ENCODE peak calls at places on chromosome 19, in ten cellular contexts. N, E, J, K, A, B, F, U, V and Y are unnamed samples. For H3K4me1, the result is how much of the 10 kb centered on the place peaks cover.

GRCh38 chr19:44476559-44477408 is 23.5 kb downstream of the ZNF180 start:
- DNase-seq in A (peak), V (peak), J (peak), U (peak), B (peak), E (no peak), F (no peak), K (no peak), N (peak), Y (peak)

GRCh38 chr19:50880241-50880640 is 7.0 kb downstream of the KLK2 start:
- DNase-seq in V (no peak), F (no peak), U (no peak), K (no peak), A (no peak), E (no peak), B (no peak), J (no peak), N (no peak), Y (no peak)

GRCh38 chr19:43152217-43152616 is 34.1 kb downstream of the PSG5 start:
- DNase-seq in U (no peak), E (no peak), N (no peak), A (no peak), B (peak), F (no peak), K (no peak), J (peak), V (no peak), Y (no peak)

GRCh38 chr19:13005861-13006370 is 10.6 kb downstream of the NFIX start:
- DNase-seq in V (no peak), B (no peak), J (no peak), F (no peak), N (no peak), U (no peak), A (no peak), K (no peak), E (no peak), Y (no peak)

GRCh38 chr19:48997972-48998371 is 4.3 kb downstream of the RUVBL2 start:
- DNase-seq in F (peak), N (peak), J (peak), U (no peak), V (peak), E (peak), B (peak), A (peak), K (peak), Y (peak)

GRCh38 chr19:11736696-11737095 is 2.0 kb downstream of the ZNF823 start:
- DNase-seq in E (peak), A (peak), B (peak), K (no peak), N (no peak), J (peak), U (peak), V (peak), F (no peak), Y (peak)

GRCh38 chr19:13150919-13151604 is 851 bp downstream of the IER2 start:
- DNase-seq in A (no peak), U (no peak), N (peak), E (peak), B (no peak), F (peak), K (no peak), V (peak), J (no peak), Y (peak)

GRCh38 chr19:3510727-3511126 is 4.6 kb downstream of the FZR1 start:
- DNase-seq in J (no peak), B (no peak), K (no peak), A (no peak), E (no peak), U (no peak), F (no peak), N (no peak), V (no peak), Y (no peak)

GRCh38 chr19:33804021-33804799 is 7.5 kb downstream of the KCTD15 start:
- DNase-seq in J (peak), K (no peak), B (peak), E (no peak), N (no peak), U (peak), V (no peak), F (no peak), A (peak), Y (no peak)

GRCh38 chr19:48656840-48657474 is 11.0 kb upstream of the CA11 start:
- DNase-seq in N (no peak), B (peak), A (no peak), K (no peak), U (peak), E (no peak), V (no peak), F (no peak), J (peak), Y (no peak)

GRCh38 chr19:49877020-49877878 is at the start of the genes AKT1S1 and TBC1D17:
- DNase-seq in E (peak), A (peak), V (peak), N (peak), J (peak), B (peak), F (peak), U (peak), K (peak), Y (peak)

GRCh38 chr19:3519126-3519525 is 13.0 kb downstream of the FZR1 start:
- DNase-seq in J (no peak), E (no peak), B (no peak), U (no peak), N (no peak), V (no peak), K (no peak), A (no peak), F (no peak), Y (no peak)

GRCh38 chr19:3366104-3366760 is at the start of gene NFIC:
- DNase-seq in F (no peak), V (no peak), U (peak), A (peak), K (no peak), E (peak), J (peak), B (peak), N (peak), Y (no peak)

GRCh38 chr19:53927745-53928144 is 18.7 kb downstream of the CACNG7 start:
- DNase-seq in A (peak), F (peak), V (peak), N (peak), E (peak), U (peak), B (peak), K (peak), J (peak), Y (peak)

GRCh38 chr19:41785653-41786052 is 10.7 kb upstream of the CEACAM3 start:
- DNase-seq in V (peak), J (peak), A (peak), E (peak), B (peak), F (peak), N (peak), K (peak), U (peak), Y (peak)

GRCh38 chr19:47072323-47072722 is 23.9 kb upstream of the TMEM160 start:
- DNase-seq in E (no peak), A (no peak), U (no peak), V (no peak), B (no peak), N (no peak), F (no peak), J (no peak), K (no peak), Y (no peak)

GRCh38 chr19:14997981-14998380 is 18.3 kb upstream of the SLC1A6 start:
- DNase-seq in A (no peak), J (no peak), U (no peak), V (no peak), N (no peak), K (no peak), B (no peak), F (no peak), E (no peak), Y (no peak)

GRCh38 chr19:48511800-48512503 is at the start of gene LMTK3:
- DNase-seq in J (peak), K (no peak), E (peak), V (peak), N (peak), U (no peak), F (no peak), B (peak), A (no peak), Y (peak)

GRCh38 chr19:42360787-42361544 is 29.1 kb downstream of the CNFN start:
- DNase-seq in E (no peak), U (no peak), A (no peak), J (no peak), V (no peak), F (peak), N (peak), K (no peak), B (peak), Y (peak)

GRCh38 chr19:4338441-4339350 is at the start of gene STAP2:
- DNase-seq in B (no peak), K (peak), A (peak), N (peak), U (peak), V (no peak), F (no peak), E (peak), J (no peak), Y (no peak)

GRCh38 chr19:5644051-5644450 is 21.2 kb downstream of the SAFB start:
- DNase-seq in B (peak), A (no peak), F (no peak), N (no peak), U (no peak), V (no peak), E (no peak), K (no peak), J (peak), Y (no peak)

GRCh38 chr19:47005164-47005641 is 14.4 kb upstream of the NPAS1 start:
- DNase-seq in N (no peak), K (no peak), V (no peak), U (no peak), E (no peak), F (no peak), B (no peak), A (no peak), J (no peak), Y (no peak)

GRCh38 chr19:46901701-46902401 is 41.1 kb downstream of the ARHGAP35 start:
- DNase-seq in K (no peak), E (no peak), F (no peak), J (peak), U (peak), N (no peak), B (peak), V (no peak), A (no peak), Y (no peak)

GRCh38 chr19:49895566-49896297 is 955 bp downstream of the IL4I1 start:
- DNase-seq in J (no peak), F (no peak), U (no peak), K (no peak), B (no peak), A (no peak), V (no peak), N (no peak), E (no peak), Y (no peak)

GRCh38 chr19:30090476-30090875 is 148.4 kb downstream of the URI1 start:
- DNase-seq in N (no peak), U (no peak), J (no peak), V (no peak), E (no peak), F (no peak), B (no peak), K (no peak), A (no peak), Y (no peak)

GRCh38 chr19:18000480-18000980 is 7.4 kb upstream of the ARRDC2 start:
- DNase-seq in F (no peak), E (no peak), B (no peak), J (no peak), U (no peak), V (no peak), N (peak), K (no peak), A (no peak), Y (no peak)

GRCh38 chr19:51497666-51498065 is 3.9 kb downstream of the SIGLEC12 start:
- DNase-seq in U (no peak), N (no peak), V (no peak), J (no peak), B (no peak), K (no peak), A (no peak), F (no peak), E (no peak), Y (no peak)

GRCh38 chr19:46495789-46496099 is at the start of gene PNMA8B:
- DNase-seq in J (peak), F (peak), U (peak), K (peak), N (peak), A (no peak), E (no peak), V (no peak), B (peak), Y (peak)

GRCh38 chr19:45542234-45542668 is 35.0 kb downstream of the VASP start:
- DNase-seq in U (peak), B (no peak), K (no peak), J (no peak), A (no peak), V (no peak), N (no peak), E (no peak), F (no peak), Y (no peak)

DNA sequence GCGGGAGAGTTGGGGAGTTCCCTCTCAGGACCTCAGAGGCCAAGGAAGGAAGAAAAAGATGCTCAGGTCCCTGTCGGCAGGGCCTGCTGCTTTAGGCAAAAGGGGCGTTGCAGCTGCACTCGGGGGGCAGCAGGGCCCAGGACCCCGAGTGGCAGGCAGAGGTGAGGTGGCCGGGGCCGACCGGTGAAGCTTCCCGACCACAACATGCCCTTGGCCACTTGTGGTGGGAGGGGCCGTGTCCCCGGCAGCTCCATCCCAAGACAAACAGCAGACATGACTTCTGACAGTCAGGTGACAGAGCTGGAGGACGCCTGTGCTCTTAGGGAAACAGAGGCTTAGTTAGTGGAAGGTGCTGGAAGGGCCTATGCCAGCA is 24.5 kb downstream of the BTBD2 start:
- DNase-seq in F (no peak), U (no peak), V (no peak), J (no peak), B (no peak), K (no peak), N (no peak), E (no peak), A (no peak), Y (no peak)
- H2AFZ ChIP-seq in F (no peak), U (no peak), V (no peak), J (no peak), B (no peak), K (no peak), N (no peak), E (no peak), A (no peak), Y (no peak)

DNA sequence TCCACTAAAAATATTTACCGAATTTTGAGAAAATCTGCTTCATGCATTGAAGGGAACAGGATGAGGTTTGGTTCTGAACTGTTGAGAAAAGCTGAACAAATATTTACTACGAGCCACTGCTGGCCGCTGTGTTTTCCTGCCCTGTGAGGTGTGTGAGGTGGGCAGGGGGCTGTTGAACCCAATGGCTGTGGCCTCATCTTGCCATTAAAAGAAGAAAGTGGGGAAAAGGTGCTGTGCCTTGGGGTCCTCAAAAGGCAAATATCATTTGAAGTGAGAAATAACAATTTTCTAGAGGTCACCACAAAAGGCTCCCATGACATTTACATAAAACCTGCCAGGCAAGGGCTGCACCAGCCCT is 44.7 kb downstream of the KLF2 start:
- DNase-seq in E (no peak), J (no peak), B (no peak), U (no peak), K (no peak), F (no peak), N (no peak), A (no peak), V (no peak), Y (no peak)
- H3K4me2 ChIP-seq in E (peak), J (no peak), B (no peak), U (no peak), K (no peak), F (no peak), N (no peak), A (no peak), V (no peak), Y (no peak)

GRCh38 chr19:10292206-10292788 is 2.5 kb downstream of the ICAM5 start:
- DNase-seq in A (peak), B (no peak), K (peak), U (peak), E (no peak), J (peak), V (peak), N (peak), F (peak), Y (peak)

GRCh38 chr19:10292789-10293636 is 3.3 kb downstream of the ICAM5 start:
- DNase-seq in V (no peak), B (no peak), E (no peak), A (no peak), U (no peak), J (no peak), K (no peak), N (peak), F (no peak), Y (no peak)

GRCh38 chr19:10290439-10290875 is 705 bp downstream of the ICAM5 start:
- DNase-seq in E (no peak), B (no peak), K (no peak), U (no peak), V (no peak), N (peak), A (no peak), J (peak), F (no peak), Y (no peak)

GRCh38 chr19:10290876-10291553 is 1.3 kb downstream of the ICAM5 start:
- DNase-seq in J (peak), E (no peak), K (peak), F (no peak), V (no peak), A (peak), B (no peak), U (peak), N (peak), Y (peak)

GRCh38 chr19:10291554-10292205 is 1.9 kb downstream of the ICAM5 start:
- DNase-seq in F (no peak), U (peak), V (no peak), J (peak), A (no peak), K (no peak), B (no peak), N (no peak), E (no peak), Y (peak)
- H3K4me1 ChIP-seq in F (under half), U (under half), V (under half), J (under half), A (under half), K (under half), B (under half), N (under half), E (under half), Y (half or more)

DNA sequence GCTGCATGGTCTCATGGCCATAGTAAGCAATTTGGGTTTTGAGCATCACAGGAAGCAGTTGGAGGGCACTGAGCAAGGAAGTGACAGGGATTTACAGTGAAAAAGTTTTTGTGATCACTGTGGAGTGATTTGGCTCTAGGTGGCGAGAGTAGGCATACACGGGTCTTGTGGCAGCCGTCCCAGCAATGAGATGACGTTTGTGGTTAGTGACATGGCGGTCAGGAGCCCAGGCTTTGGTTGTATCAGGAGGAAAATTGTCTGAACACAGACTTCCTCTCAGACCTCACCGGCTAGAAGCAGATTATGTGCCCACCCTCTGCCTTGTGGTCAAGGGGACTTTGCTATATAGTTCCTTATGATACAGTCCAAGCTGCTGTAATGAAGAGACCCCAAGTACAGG is 3.3 kb downstream of the ZNF444 start:
- DNase-seq in V (no peak), N (no peak), K (no peak), U (no peak), A (no peak), B (peak), E (no peak), F (no peak), J (no peak), Y (no peak)
- H2AFZ ChIP-seq in V (no peak), N (no peak), K (no peak), U (no peak), A (no peak), B (no peak), E (no peak), F (no peak), J (no peak), Y (no peak)

GRCh38 chr19:21141787-21142464 is at the start of gene ZNF431:
- DNase-seq in U (peak), V (peak), F (peak), J (peak), E (peak), N (peak), A (peak), K (peak), B (peak), Y (peak)
- H3K4me2 ChIP-seq in U (peak), V (peak), F (peak), J (peak), E (peak), N (peak), A (peak), K (peak), B (peak), Y (peak)